ENCODE peak calls at places on chromosomes 6 and 20, in five cellular contexts. M is WTC11, K is cardiac muscle cell, X is neural crest cell, E is endothelial cell. V is an unnamed sample.

GRCh38 chr6:16585805-16586204 is 175.5 kb downstream of the ATXN1 start:
- DNase-seq in K (peak), E (no peak), M (no peak), X (no peak), V (no peak)

GRCh38 chr6:9789201-9789600 is 625.7 kb downstream of the TFAP2A start:
- DNase-seq in M (peak), E (no peak), K (no peak), X (no peak), V (peak)

GRCh38 chr6:75600694-75601265 is 900 bp upstream of the SENP6 start:
- DNase-seq in X (no peak), K (no peak), E (no peak), M (no peak), V (no peak)

GRCh38 chr6:164477126-164477525 is 832.3 kb downstream of the C6orf118 start:
- DNase-seq in E (no peak), M (no peak), K (no peak), X (no peak), V (no peak)

GRCh38 chr20:21353236-21353635 is 44.1 kb downstream of the NKX2-4 start:
- DNase-seq in M (no peak), K (peak), E (no peak), X (no peak), V (no peak)

GRCh38 chr6:15063253-15063853 is 182.5 kb upstream of the JARID2 start:
- DNase-seq in E (no peak), M (no peak), K (no peak), X (no peak), V (no peak)

GRCh38 chr6:51702851-51703250 is 384.6 kb downstream of the PKHD1 start:
- DNase-seq in E (no peak), K (no peak), X (no peak), M (no peak), V (no peak)

GRCh38 chr6:112018619-112019416 is 35.1 kb upstream of the CCN6 start:
- DNase-seq in M (no peak), X (no peak), K (peak), E (no peak), V (no peak)

GRCh38 chr6:121732641-121733040 is 297.2 kb downstream of the GJA1 start:
- DNase-seq in K (peak), E (no peak), X (no peak), M (no peak), V (no peak)

GRCh38 chr6:19754686-19755085 is 82.5 kb upstream of the ID4 start:
- DNase-seq in K (no peak), M (no peak), E (no peak), X (no peak), V (no peak)

GRCh38 chr6:170522565-170523183 is 30.4 kb downstream of the PSMB1 start:
- DNase-seq in E (peak), K (peak), M (peak), X (no peak), V (peak)

GRCh38 chr20:44598413-44599290 is 16.3 kb downstream of the PKIG start:
- DNase-seq in K (peak), X (no peak), M (no peak), E (no peak), V (no peak)

GRCh38 chr20:44065401-44066340 is 121.3 kb downstream of the JPH2 start:
- DNase-seq in K (no peak), E (no peak), M (no peak), X (no peak), V (no peak)

GRCh38 chr6:26045046-26045938 is 41.9 kb upstream of the HFE start:
- DNase-seq in K (peak), E (peak), X (no peak), M (peak), V (no peak)

GRCh38 chr20:43925215-43925614 is 10.6 kb downstream of the TOX2 start:
- DNase-seq in M (no peak), E (no peak), X (no peak), K (no peak), V (no peak)

GRCh38 chr20:40913224-40913821 is 115.3 kb upstream of the TOP1 start:
- DNase-seq in M (no peak), X (no peak), K (no peak), E (no peak), V (no peak)

GRCh38 chr6:52454556-52454955 is 34.4 kb downstream of the EFHC1 start:
- DNase-seq in M (no peak), X (no peak), K (peak), E (no peak), V (no peak)

DNA sequence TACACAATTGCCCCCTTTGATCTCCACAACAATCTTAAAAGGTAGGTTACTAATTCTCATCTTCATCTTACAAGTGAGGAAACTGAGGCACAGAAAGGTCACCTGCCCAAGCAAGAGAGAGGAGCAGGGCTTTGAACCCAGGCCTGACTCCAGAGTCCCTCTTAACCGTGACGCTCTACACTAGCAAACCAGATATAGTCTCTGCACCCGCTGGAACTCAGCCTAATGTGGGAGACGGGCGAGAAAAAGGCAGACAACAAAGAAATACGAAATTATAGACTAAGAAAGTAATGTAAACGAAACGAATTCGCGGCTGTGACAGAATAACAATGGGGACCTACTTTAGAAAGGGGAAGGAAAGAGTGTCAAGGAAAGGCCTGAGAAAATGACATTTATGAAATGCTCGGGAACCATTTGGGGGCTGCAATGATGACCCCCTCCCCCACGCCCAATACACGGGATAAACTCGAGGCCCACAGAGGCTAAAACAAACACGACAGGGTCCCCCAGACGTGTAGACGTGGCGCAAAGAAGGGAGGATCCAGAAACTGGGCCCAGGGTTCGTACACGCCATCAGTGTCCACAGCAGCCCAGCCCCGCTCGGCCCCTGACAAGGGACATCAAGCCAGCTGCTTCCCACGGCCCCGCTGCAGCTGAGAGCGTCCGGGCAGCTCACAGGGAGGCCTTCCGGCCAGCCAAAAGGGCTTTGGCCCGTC is 641 bp downstream of the TRPC4AP start:
- DNase-seq in X (no peak), E (no peak), M (no peak), K (no peak), V (no peak)
- TF ChIP-seq CTCF in X (no peak), E (no peak), M (no peak), K (no peak), V (no peak)

DNA sequence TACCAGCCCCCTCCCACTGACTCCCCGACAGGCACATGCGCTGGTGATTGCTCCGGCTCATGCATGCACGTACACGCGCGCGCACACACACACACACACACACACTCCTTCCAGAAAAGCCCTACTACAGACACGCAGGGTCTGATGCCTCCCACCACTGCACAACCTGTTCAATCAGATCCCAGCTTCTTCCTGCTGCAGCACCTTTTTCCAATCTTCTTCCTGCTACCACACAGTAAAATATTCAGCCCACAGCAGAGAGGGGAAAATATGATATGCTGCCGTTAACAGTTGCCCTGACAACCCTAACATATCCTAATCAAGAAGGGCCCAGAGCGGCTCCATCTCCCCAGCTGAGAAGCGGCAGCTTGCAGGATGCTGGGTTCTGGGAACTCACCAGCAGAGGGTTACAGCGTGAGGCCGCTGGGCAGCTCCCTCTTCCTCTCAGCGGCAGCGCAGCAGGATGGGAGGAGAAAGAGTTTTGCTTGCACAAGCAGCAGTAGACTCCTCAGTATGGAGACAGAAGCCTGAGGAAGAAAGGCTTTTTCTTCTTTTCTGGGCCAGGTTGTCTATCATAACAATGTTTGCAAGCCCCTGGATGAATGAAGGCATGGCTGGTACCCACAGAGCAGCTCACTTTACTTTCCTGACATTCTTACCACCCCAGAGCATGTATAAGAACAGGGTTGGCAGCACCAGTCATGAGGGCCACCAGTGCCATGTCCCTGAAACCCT is 23.9 kb downstream of the MAP7 start:
- DNase-seq in M (peak), K (peak), E (peak), X (peak), V (peak)
- TF ChIP-seq CTCF in M (no peak), K (peak), E (no peak), X (peak), V (peak)

DNA sequence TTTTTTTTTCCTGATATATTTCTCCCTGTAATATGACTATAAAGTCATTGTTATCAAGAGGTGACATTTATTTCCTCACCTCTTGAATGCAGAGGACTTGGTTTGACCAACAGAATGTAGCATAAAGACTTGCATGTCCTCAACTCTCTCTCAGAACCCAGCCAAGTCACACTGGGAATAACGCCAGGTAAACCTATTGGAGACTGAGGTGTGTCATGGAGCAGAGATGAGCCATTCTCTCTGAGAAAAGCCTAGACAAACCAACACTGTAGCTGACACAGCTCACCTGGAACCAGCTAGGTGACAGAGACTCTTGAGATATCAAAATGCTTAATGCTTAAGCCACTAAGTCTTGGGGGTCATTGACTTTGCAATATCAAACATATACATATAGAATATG is 533.6 kb downstream of the HAO1 start:
- DNase-seq in X (no peak), M (no peak), E (no peak), K (no peak), V (no peak)
- TF ChIP-seq CTCF in X (no peak), M (no peak), E (no peak), K (no peak), V (no peak)

DNA sequence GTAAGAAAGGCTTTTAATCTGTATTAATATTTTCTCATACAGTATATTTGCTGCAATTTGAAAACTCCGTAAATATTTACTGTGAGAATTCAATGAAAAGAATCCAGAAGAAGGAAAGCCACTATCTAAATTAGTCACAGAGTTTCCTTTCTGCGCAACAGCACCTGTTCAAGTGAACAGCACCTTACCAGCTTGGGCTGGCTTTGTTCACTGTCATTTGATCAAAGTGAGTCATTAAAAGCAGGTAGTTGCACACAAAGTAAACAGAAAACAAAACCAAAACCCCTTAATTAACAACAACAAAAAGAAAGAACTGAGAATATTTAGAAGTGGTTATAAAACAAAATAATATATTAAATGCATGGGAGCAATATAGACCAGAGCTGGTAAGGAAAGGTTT is 12.8 kb downstream of the SMLR1 start:
- DNase-seq in E (no peak), X (no peak), M (no peak), K (no peak), V (no peak)
- TF ChIP-seq CTCF in E (no peak), X (no peak), M (no peak), K (no peak), V (no peak)

GRCh38 chr20:22495789-22496188 is 88.6 kb downstream of the FOXA2 start:
- DNase-seq in M (no peak), K (no peak), E (no peak), X (no peak), V (no peak)
- TF ChIP-seq CTCF in M (no peak), K (no peak), E (no peak), X (no peak), V (no peak)

DNA sequence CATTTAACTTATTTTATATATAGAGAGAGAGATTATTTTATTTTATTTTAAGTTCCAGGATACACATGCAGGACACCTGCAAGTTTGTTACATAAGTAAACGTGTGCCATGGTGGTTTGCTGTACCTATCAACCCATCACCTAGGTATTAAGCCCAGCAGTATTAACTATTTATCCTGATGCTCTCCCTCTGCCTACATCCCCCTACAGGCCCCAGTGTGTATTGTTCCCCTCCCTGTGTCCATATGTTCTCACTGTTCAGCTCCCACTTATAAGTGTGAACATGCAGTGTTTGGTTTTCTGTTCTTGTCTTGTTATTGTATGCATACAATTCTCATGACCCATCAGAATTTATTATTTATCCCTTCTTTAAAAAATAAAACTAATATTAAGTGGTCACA is 34.6 kb downstream of the FKBP1C start:
- DNase-seq in M (peak), E (peak), K (no peak), X (no peak), V (peak)
- TF ChIP-seq CTCF in M (peak), E (peak), K (no peak), X (peak), V (peak)

GRCh38 chr20:34562643-34563042 is 4.1 kb downstream of the MAP1LC3A start:
- DNase-seq in X (no peak), K (peak), E (peak), M (peak), V (peak)
- TF ChIP-seq CTCF in X (peak), K (peak), E (peak), M (no peak), V (peak)

GRCh38 chr6:96760153-96760687 is 77.1 kb downstream of the GPR63 start:
- DNase-seq in M (no peak), K (no peak), E (no peak), X (no peak), V (no peak)
- TF ChIP-seq CTCF in M (no peak), K (no peak), E (no peak), X (no peak), V (no peak)

V was measured in H9.